ENCODE peak calls at places on chromosomes 3 and 15, in ten cellular contexts. Q is suprapubic skin, N is ovary, O is H1, K is stomach, B is body of pancreas, Y is heart left ventricle, V is spleen, H is breast epithelium, M is HCT116. P is an unnamed sample.
A peak's percentile ranks its signal among the peaks of the same experiment; 100 is the strongest.

GRCh38 chr3:89506462-89507143 is 399.2 kb downstream of the EPHA3 start:
- DNase-seq in Q (no peak), N (no peak), O (no peak), K (no peak), B (no peak), Y (no peak), V (no peak), H (no peak), M (no peak), P (no peak)

GRCh38 chr3:113910966-113911365 is 36.8 kb upstream of the ZDHHC23 start:
- DNase-seq in Q (no peak), N (no peak), O (no peak), K (no peak), B (no peak), Y (no peak), V (no peak), H (no peak), M (no peak), P (no peak)

GRCh38 chr3:87002346-87002745 is 11.4 kb upstream of the VGLL3 start:
- DNase-seq in Q (no peak), N (no peak), O (no peak), K (no peak), B (no peak), Y (no peak), V (no peak), H (no peak), M (no peak), P (no peak)

GRCh38 chr3:67524046-67524445 is 130.4 kb downstream of the SUCLG2 start:
- DNase-seq in Q (no peak), N (no peak), O (no peak), K (no peak), B (no peak), Y (no peak), V (no peak), H (no peak), M (no peak), P (no peak)

GRCh38 chr3:102141096-102141912 is 292.0 kb downstream of the NFKBIZ start:
- DNase-seq in Q (no peak), N (no peak), O (no peak), K (no peak), B (no peak), Y (no peak), V (no peak), H (no peak), M (no peak), P (no peak)

GRCh38 chr15:60539881-60540613 is 61.1 kb upstream of the ICE2 start:
- DNase-seq in Q (no peak), N (no peak), O (no peak), K (no peak), B (no peak), Y (no peak), V (no peak), H (no peak), M (no peak), P (no peak)

GRCh38 chr3:106305882-106306445 is 437.2 kb upstream of the CBLB start:
- DNase-seq in Q (no peak), N (no peak), O (no peak), K (no peak), B (no peak), Y (no peak), V (no peak), H (no peak), M (no peak), P (no peak)

GRCh38 chr15:56838085-56838484 is 80.4 kb upstream of the TCF12 start:
- DNase-seq in Q (no peak), N (no peak), O (no peak), K (no peak), B (no peak), Y (no peak), V (no peak), H (no peak), M (no peak), P (no peak)

GRCh38 chr15:23877502-23878412 is 190.7 kb upstream of the NDN start:
- DNase-seq in Q (no peak), N (peak; percentile 57), O (peak; percentile 85), K (peak; percentile 52), B (peak; percentile 80), Y (peak; percentile 34), V (no peak), H (no peak), M (no peak), P (peak; percentile 86)

GRCh38 chr3:126478581-126479310 is 3.1 kb upstream of the ZXDC start:
- DNase-seq in Q (peak; percentile 54), N (no peak), O (no peak), K (no peak), B (no peak), Y (no peak), V (peak; percentile 58), H (no peak), M (no peak), P (no peak)

GRCh38 chr15:40291088-40291574 is 8.3 kb upstream of the ANKRD63 start:
- DNase-seq in Q (no peak), N (no peak), O (peak; percentile 80), K (peak; percentile 64), B (peak; percentile 67), Y (peak; percentile 64), V (peak; percentile 73), H (no peak), M (no peak), P (peak; percentile 54)

DNA sequence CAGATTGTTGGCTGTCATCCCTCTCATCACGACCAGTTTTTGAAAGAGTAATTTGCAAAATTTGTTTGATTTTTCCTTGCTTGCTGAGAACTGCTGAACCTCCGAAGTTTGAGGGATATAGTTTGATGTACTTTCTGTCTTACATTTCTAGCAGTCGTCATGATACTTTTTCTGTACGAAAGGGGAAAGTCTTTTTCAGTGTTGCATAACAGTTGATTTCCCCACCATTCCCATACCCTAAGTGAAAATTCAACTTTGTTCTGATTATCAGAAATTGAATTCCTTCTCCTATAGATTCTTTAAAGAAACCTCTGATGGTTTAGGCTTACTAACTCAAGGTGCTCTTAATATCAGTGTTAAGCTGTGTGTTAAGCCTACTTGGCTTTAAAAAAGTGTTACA is 1.6 kb downstream of the PDE8A start:
- DNase-seq in Q (no peak), N (no peak), O (no peak), K (no peak), B (no peak), Y (no peak), V (no peak), H (no peak), M (no peak), P (no peak)
- H3K4me1 ChIP-seq in Q (peaks cover 47% of the 10 kb centered on the region), N (peaks cover 7% of the 10 kb centered on the region), O (no peaks in the 10 kb centered on the region), K (peaks cover 23% of the 10 kb centered on the region), B (peaks cover 34% of the 10 kb centered on the region), Y (peaks cover 3% of the 10 kb centered on the region), V (peaks cover 11% of the 10 kb centered on the region), H (no peaks in the 10 kb centered on the region), M (peaks cover 31% of the 10 kb centered on the region), P (peaks cover 29% of the 10 kb centered on the region)

GRCh38 chr3:85050806-85051205 is 92.0 kb downstream of the CADM2 start:
- DNase-seq in Q (no peak), N (no peak), O (no peak), K (no peak), B (no peak), Y (no peak), V (no peak), H (no peak), M (no peak), P (no peak)
- TF ChIP-seq POLR2A in Q (no peak), N (no peak), O (no peak), K (no peak), B (no peak), Y (no peak), V (no peak), H (no peak), M (no peak), P (no peak)

GRCh38 chr3:39281533-39281932 is 1.7 kb upstream of the CX3CR1 start:
- DNase-seq in Q (no peak), N (no peak), O (no peak), K (no peak), B (no peak), Y (no peak), V (peak; percentile 83), H (no peak), M (no peak), P (no peak)

GRCh38 chr3:39285333-39285732 is 5.5 kb upstream of the CX3CR1 start:
- DNase-seq in Q (no peak), N (no peak), O (no peak), K (no peak), B (no peak), Y (no peak), V (no peak), H (no peak), M (no peak), P (no peak)

GRCh38 chr3:39286771-39287170 is 6.9 kb upstream of the CX3CR1 start:
- DNase-seq in Q (no peak), N (no peak), O (no peak), K (no peak), B (no peak), Y (no peak), V (no peak), H (no peak), M (no peak), P (no peak)

GRCh38 chr3:39287216-39287858 is 7.5 kb upstream of the CX3CR1 start:
- DNase-seq in Q (no peak), N (no peak), O (no peak), K (no peak), B (peak; percentile 29), Y (no peak), V (no peak), H (no peak), M (no peak), P (no peak)

GRCh38 chr3:39284457-39284881 is 4.6 kb upstream of the CX3CR1 start:
- DNase-seq in Q (no peak), N (no peak), O (no peak), K (no peak), B (no peak), Y (no peak), V (no peak), H (no peak), M (no peak), P (no peak)
- H3K4me1 ChIP-seq in Q (peaks cover 10% of the 10 kb centered on the region), N (no peaks in the 10 kb centered on the region), O (no peaks in the 10 kb centered on the region), K (no peaks in the 10 kb centered on the region), B (peaks cover 6% of the 10 kb centered on the region), Y (no peaks in the 10 kb centered on the region), V (peaks cover 2% of the 10 kb centered on the region), H (no peaks in the 10 kb centered on the region), M (peaks cover 2% of the 10 kb centered on the region), P (no peaks in the 10 kb centered on the region)

GRCh38 chr3:23920151-23920655 is 3.3 kb downstream of the RPL15 start:
- DNase-seq in Q (no peak), N (no peak), O (no peak), K (no peak), B (no peak), Y (no peak), V (no peak), H (no peak), M (no peak), P (no peak)

GRCh38 chr3:23923786-23924185 is 6.9 kb downstream of the RPL15 start:
- DNase-seq in Q (no peak), N (no peak), O (no peak), K (no peak), B (no peak), Y (no peak), V (no peak), H (no peak), M (no peak), P (no peak)

GRCh38 chr3:23919628-23920027 is 2.7 kb downstream of the RPL15 start:
- DNase-seq in Q (no peak), N (no peak), O (no peak), K (no peak), B (no peak), Y (no peak), V (no peak), H (no peak), M (no peak), P (no peak)

GRCh38 chr3:23916886-23917815 is at the start of the genes NKIRAS1 and RPL15:
- DNase-seq in Q (peak; percentile 99), N (peak; percentile 98), O (peak; percentile 93), K (peak; percentile 97), B (peak; percentile 98), Y (peak; percentile 99), V (peak; percentile 99), H (peak; percentile 96), M (peak; percentile 91), P (peak; percentile 98)

GRCh38 chr3:23921052-23921511 is 4.2 kb downstream of the RPL15 start:
- DNase-seq in Q (no peak), N (no peak), O (no peak), K (no peak), B (no peak), Y (no peak), V (no peak), H (no peak), M (no peak), P (no peak)
- TF ChIP-seq POLR2A in Q (no peak), N (no peak), O (peak; percentile 65), K (no peak), B (no peak), Y (no peak), V (no peak), H (no peak), M (no peak), P (no peak)